ENCODE peak calls at places on chromosome 2, in four cellular contexts. One of them, this sample, is unnamed.

GRCh38 chr2:99337931-99338580 is 867 bp downstream of the EIF5B start:
- DNase-seq in tibial nerve: no peak
- DNase-seq in psoas muscle: no peak
- DNase-seq in WERI-Rb-1: no peak
- DNase-seq in this sample: no peak

GRCh38 chr2:67797801-67798535 is 264.8 kb downstream of the C1D start:
- DNase-seq in tibial nerve: no peak
- DNase-seq in psoas muscle: no peak
- DNase-seq in WERI-Rb-1: no peak
- DNase-seq in this sample: no peak

GRCh38 chr2:237874585-237875161 is 15.2 kb downstream of the RAMP1 start:
- DNase-seq in tibial nerve: peak; percentile 10
- DNase-seq in psoas muscle: peak; percentile 69
- DNase-seq in WERI-Rb-1: no peak
- DNase-seq in this sample: peak; percentile 21

GRCh38 chr2:176827269-176827668 is 385.3 kb upstream of the HNRNPA3 start:
- DNase-seq in tibial nerve: no peak
- DNase-seq in psoas muscle: no peak
- DNase-seq in WERI-Rb-1: no peak
- DNase-seq in this sample: no peak

GRCh38 chr2:110679337-110679707 is 1.5 kb upstream of the BUB1 start:
- DNase-seq in tibial nerve: no peak
- DNase-seq in psoas muscle: no peak
- DNase-seq in WERI-Rb-1: no peak
- DNase-seq in this sample: peak; percentile 24

GRCh38 chr2:107412981-107413380 is 413.7 kb upstream of the RGPD4 start:
- DNase-seq in tibial nerve: no peak
- DNase-seq in psoas muscle: no peak
- DNase-seq in WERI-Rb-1: no peak
- DNase-seq in this sample: no peak

GRCh38 chr2:146221826-146222225 is 1623.0 kb upstream of the ACVR2A start:
- DNase-seq in tibial nerve: no peak
- DNase-seq in psoas muscle: no peak
- DNase-seq in WERI-Rb-1: no peak
- DNase-seq in this sample: no peak

GRCh38 chr2:210000464-210001324 is 1.7 kb upstream of the RPE start:
- DNase-seq in tibial nerve: no peak
- DNase-seq in psoas muscle: peak; percentile 54
- DNase-seq in WERI-Rb-1: no peak
- DNase-seq in this sample: peak; percentile 32

GRCh38 chr2:2901384-2902345 is 476.0 kb downstream of the EIPR1 start:
- DNase-seq in tibial nerve: no peak
- DNase-seq in psoas muscle: no peak
- DNase-seq in WERI-Rb-1: no peak
- DNase-seq in this sample: no peak

GRCh38 chr2:86147793-86148192 is 41.8 kb downstream of the PTCD3 start:
- DNase-seq in tibial nerve: no peak
- DNase-seq in psoas muscle: no peak
- DNase-seq in WERI-Rb-1: no peak
- DNase-seq in this sample: no peak

GRCh38 chr2:55296393-55296792 is 27.4 kb upstream of the MTIF2 start:
- DNase-seq in tibial nerve: no peak
- DNase-seq in psoas muscle: no peak
- DNase-seq in WERI-Rb-1: no peak
- DNase-seq in this sample: no peak

GRCh38 chr2:126891681-126892500 is 6.8 kb upstream of the TEX51 start:
- DNase-seq in tibial nerve: no peak
- DNase-seq in psoas muscle: no peak
- DNase-seq in WERI-Rb-1: peak; percentile 26
- DNase-seq in this sample: peak; percentile 19

GRCh38 chr2:144377929-144378328 is 142.0 kb downstream of the ZEB2 start:
- DNase-seq in tibial nerve: no peak
- DNase-seq in psoas muscle: no peak
- DNase-seq in WERI-Rb-1: no peak
- DNase-seq in this sample: no peak

GRCh38 chr2:6694555-6694954 is 171.2 kb downstream of the CMPK2 start:
- DNase-seq in tibial nerve: no peak
- DNase-seq in psoas muscle: no peak
- DNase-seq in WERI-Rb-1: no peak
- DNase-seq in this sample: no peak

GRCh38 chr2:191800874-191801273 is 46.0 kb downstream of the CAVIN2 start:
- DNase-seq in tibial nerve: no peak
- DNase-seq in psoas muscle: no peak
- DNase-seq in WERI-Rb-1: no peak
- DNase-seq in this sample: no peak

GRCh38 chr2:96151595-96152300 is 6.5 kb upstream of the DUSP2 start:
- DNase-seq in tibial nerve: no peak
- DNase-seq in psoas muscle: no peak
- DNase-seq in WERI-Rb-1: peak; percentile 54
- DNase-seq in this sample: no peak
- TF ChIP-seq CTCF in tibial nerve: no peak
- TF ChIP-seq CTCF in psoas muscle: no peak
- TF ChIP-seq CTCF in WERI-Rb-1: no peak
- TF ChIP-seq CTCF in this sample: no peak

GRCh38 chr2:230784840-230785239 is 72.2 kb downstream of the CAB39 start:
- DNase-seq in tibial nerve: no peak
- DNase-seq in psoas muscle: no peak
- DNase-seq in WERI-Rb-1: no peak
- DNase-seq in this sample: no peak
- H3K9me3 ChIP-seq in tibial nerve: no peaks in the 10 kb centered on the region
- H3K9me3 ChIP-seq in psoas muscle: peaks cover 8% of the 10 kb centered on the region
- H3K9me3 ChIP-seq in WERI-Rb-1: no peaks in the 10 kb centered on the region
- H3K9me3 ChIP-seq in this sample: no peaks in the 10 kb centered on the region

DNA sequence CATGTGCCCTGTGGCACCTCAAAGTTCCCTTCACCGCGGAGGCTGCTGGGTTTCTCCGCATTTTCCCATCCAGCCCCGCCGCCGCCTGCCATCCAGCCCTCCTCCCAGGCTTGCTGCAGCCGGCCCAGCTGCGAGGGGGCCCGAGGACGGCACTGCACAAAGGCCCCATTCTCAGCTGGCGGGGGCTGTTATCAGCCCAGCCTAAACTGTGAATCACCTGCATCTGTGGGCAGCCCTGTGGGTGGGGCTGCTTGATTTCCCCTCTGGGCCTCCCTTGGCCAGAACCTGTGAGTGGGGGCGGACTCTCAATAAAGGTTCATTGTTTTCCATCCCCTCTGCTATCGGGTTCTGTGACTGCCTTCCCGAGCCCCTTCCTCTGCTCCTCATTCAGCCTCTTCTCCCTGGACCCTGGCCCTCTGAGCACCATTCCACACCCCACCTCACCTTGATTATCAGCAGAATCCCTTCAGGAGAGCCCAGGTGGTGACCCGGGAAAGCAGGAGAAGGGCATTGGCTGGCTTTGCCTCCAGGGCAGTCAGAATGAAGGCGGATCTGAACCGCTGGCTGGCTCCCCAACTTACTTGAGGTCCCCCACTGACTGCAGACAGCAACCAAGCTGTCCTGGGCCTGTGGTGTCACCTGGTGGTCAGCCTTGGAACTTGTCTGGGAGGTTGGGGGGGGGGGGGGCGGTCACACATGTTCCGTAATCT is 204.5 kb downstream of the ZFP36L2 start:
- DNase-seq in tibial nerve: no peak
- DNase-seq in psoas muscle: peak; percentile 46
- DNase-seq in WERI-Rb-1: no peak
- DNase-seq in this sample: no peak
- TF ChIP-seq CTCF in tibial nerve: no peak
- TF ChIP-seq CTCF in psoas muscle: no peak
- TF ChIP-seq CTCF in WERI-Rb-1: peak; percentile 78
- TF ChIP-seq CTCF in this sample: no peak

DNA sequence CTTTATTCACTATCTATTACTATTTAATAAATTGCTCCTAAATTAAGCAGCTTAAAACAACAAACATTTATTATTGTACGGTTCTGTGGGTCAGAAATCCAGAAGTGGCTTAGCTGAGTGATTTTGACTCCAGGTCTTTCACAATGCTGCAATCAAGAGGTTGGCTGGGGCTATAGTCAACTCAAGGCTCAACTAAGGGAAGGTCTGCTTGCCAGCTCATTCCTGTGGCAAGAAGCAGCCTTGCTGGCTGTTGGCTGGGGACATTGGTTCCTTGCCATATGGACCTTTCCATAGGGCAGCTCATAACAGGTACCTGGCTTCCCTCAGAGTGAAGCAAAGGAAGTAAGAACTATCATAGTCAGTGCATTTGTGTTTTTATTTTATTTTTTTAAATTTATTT is 5.0 kb upstream of the MRPL19 start:
- DNase-seq in tibial nerve: no peak
- DNase-seq in psoas muscle: peak; percentile 76
- DNase-seq in WERI-Rb-1: no peak
- DNase-seq in this sample: no peak
- H3K9me3 ChIP-seq in tibial nerve: no peaks in the 10 kb centered on the region
- H3K9me3 ChIP-seq in psoas muscle: no peaks in the 10 kb centered on the region
- H3K9me3 ChIP-seq in WERI-Rb-1: no peaks in the 10 kb centered on the region
- H3K9me3 ChIP-seq in this sample: no peaks in the 10 kb centered on the region

GRCh38 chr2:232550351-232551261 is at the start of the genes EIF4E2 and TIGD1:
- DNase-seq in tibial nerve: peak; percentile 83
- DNase-seq in psoas muscle: peak; percentile 98
- DNase-seq in WERI-Rb-1: peak; percentile 96
- DNase-seq in this sample: peak; percentile 92
- TF ChIP-seq CTCF in tibial nerve: peak; percentile 74
- TF ChIP-seq CTCF in psoas muscle: peak; percentile 28
- TF ChIP-seq CTCF in WERI-Rb-1: peak; percentile 30
- TF ChIP-seq CTCF in this sample: no peak

DNA sequence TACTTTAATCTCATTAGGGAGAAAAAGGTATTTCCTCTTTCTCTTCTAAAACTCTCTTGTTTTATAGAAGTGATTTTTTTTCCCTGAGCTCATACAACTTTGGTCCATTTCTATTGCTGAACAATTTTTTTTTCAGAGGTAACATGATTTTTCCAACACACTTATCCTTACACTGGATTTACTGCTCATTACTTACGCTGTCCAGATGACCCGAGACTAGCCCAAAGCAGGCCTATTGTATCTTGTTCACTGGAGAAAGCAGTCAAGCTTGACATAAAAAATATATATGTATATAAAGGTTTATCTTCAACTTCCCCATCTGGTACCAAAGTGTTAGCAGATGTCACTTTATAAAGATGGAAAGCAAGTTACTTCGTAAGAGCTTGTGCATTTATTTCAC is 70.4 kb upstream of the KIDINS220 start:
- DNase-seq in tibial nerve: no peak
- DNase-seq in psoas muscle: no peak
- DNase-seq in WERI-Rb-1: no peak
- DNase-seq in this sample: no peak
- H3K9me3 ChIP-seq in tibial nerve: no peaks in the 10 kb centered on the region
- H3K9me3 ChIP-seq in psoas muscle: peaks cover 7% of the 10 kb centered on the region
- H3K9me3 ChIP-seq in WERI-Rb-1: peaks cover 8% of the 10 kb centered on the region
- H3K9me3 ChIP-seq in this sample: no peaks in the 10 kb centered on the region

GRCh38 chr2:160220001-160220400 is 19.9 kb upstream of the ITGB6 start:
- DNase-seq in tibial nerve: no peak
- DNase-seq in psoas muscle: no peak
- DNase-seq in WERI-Rb-1: no peak
- DNase-seq in this sample: no peak

GRCh38 chr2:160223560-160223959 is 23.5 kb upstream of the ITGB6 start:
- DNase-seq in tibial nerve: no peak
- DNase-seq in psoas muscle: no peak
- DNase-seq in WERI-Rb-1: no peak
- DNase-seq in this sample: no peak

GRCh38 chr2:160222546-160223281 is 22.6 kb upstream of the ITGB6 start:
- DNase-seq in tibial nerve: no peak
- DNase-seq in psoas muscle: no peak
- DNase-seq in WERI-Rb-1: no peak
- DNase-seq in this sample: no peak

GRCh38 chr2:160220545-160221009 is 20.5 kb upstream of the ITGB6 start:
- DNase-seq in tibial nerve: no peak
- DNase-seq in psoas muscle: peak; percentile 40
- DNase-seq in WERI-Rb-1: no peak
- DNase-seq in this sample: no peak

DNA sequence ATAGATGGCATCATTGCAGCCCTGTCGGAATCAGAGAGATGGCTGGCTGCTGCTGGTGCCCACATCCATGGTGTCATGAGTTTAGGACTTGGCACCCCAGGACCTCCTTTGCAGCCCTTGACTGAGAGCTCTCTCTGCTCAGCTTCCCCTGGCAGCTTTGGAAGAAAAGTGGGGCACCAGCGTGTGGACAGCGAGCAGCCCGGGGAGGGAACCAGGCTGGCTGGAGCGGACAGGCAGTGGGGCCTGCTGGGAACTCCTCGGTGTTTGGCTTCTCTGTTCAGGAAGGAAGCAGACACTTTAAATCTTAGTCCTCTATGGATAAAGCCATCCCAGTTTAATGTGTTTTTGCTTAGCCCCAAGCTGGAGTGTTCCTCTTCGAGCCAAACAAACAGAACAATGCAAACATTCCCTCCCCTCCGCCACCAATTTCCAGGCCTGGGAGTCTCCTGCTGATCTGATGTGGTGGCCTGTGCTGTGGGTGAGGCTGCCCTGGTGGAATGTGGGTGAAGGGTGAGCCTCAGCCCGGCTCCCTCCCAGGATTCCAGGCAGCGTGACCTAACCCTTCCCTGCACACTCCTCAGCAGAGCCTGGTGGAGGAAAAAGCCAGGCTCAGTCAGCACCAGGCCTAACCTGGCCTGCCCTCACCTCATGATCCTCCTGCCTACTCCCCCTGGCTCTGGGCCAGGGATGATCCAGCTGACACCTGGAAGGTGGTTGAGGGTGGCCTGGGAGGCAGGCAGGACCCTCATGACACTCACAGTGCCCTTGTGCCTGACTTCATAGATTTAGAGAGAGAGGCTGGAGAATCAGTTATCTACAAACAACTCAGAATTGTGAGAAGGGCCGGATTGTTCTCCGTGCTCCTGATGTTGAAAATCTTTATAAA is 21.6 kb upstream of the ITGB6 start:
- DNase-seq in tibial nerve: no peak
- DNase-seq in psoas muscle: peak; percentile 73
- DNase-seq in WERI-Rb-1: peak; percentile 31
- DNase-seq in this sample: peak; percentile 76
- TF ChIP-seq CTCF in tibial nerve: no peak
- TF ChIP-seq CTCF in psoas muscle: no peak
- TF ChIP-seq CTCF in WERI-Rb-1: no peak
- TF ChIP-seq CTCF in this sample: no peak

GRCh38 chr2:240586198-240586918 is at the start of gene CAPN10:
- DNase-seq in tibial nerve: peak; percentile 95
- DNase-seq in psoas muscle: peak; percentile 99
- DNase-seq in WERI-Rb-1: peak; percentile 98
- DNase-seq in this sample: peak; percentile 97
- H3K9me3 ChIP-seq in tibial nerve: no peaks in the 10 kb centered on the region
- H3K9me3 ChIP-seq in psoas muscle: peaks cover under 1% of the 10 kb centered on the region
- H3K9me3 ChIP-seq in WERI-Rb-1: no peaks in the 10 kb centered on the region
- H3K9me3 ChIP-seq in this sample: no peaks in the 10 kb centered on the region

DNA sequence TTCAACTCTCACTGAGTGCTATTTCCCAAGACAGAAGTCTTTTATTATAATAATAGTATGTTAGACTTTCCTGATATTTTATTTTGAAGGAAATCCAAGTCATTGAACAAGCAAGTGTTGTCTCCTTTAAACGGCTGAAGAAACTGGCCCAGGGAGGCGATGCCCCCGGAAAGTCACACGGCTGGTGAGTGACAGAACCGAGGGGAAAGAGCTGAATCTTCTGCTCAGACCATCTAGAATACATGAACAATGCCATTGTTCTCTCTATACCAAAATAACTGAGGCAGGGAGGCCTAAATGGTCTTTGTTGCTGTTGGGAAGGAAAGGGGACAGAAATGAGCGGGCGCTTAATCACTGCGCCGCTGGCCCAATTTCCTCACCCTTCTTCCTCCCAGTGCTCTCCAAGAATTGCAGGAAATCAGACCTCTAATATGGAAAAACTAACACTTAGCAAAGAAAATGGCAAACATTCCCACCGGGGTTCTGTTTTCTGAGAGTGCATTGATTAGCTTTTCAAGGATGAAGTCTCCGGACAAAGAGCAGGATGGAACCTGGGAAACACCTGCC is 101.5 kb downstream of the KLF7 start:
- DNase-seq in tibial nerve: no peak
- DNase-seq in psoas muscle: no peak
- DNase-seq in WERI-Rb-1: no peak
- DNase-seq in this sample: no peak
- TF ChIP-seq CTCF in tibial nerve: no peak
- TF ChIP-seq CTCF in psoas muscle: no peak
- TF ChIP-seq CTCF in WERI-Rb-1: no peak
- TF ChIP-seq CTCF in this sample: no peak